ENCODE peak calls at places on chromosome 22, in nine cellular contexts. S, N, K, V, F, H, G, L and I are unnamed samples.
A peak's percentile ranks its signal among the peaks of the same experiment; 100 is the strongest.

GRCh38 chr22:20590477-20591294 is 83.3 kb downstream of the MED15 start:
- DNase-seq in S (no peak), N (no peak), K (no peak), V (no peak), F (no peak), H (peak; percentile 57), G (no peak), L (peak; percentile 6), I (no peak)

GRCh38 chr22:31616315-31616980 is 45.6 kb downstream of the PISD start:
- DNase-seq in S (no peak), N (no peak), K (peak; percentile 55), V (no peak), F (peak; percentile 66), H (peak; percentile 74), G (peak; percentile 72), L (no peak), I (no peak)

GRCh38 chr22:26367402-26368245 is 61.4 kb upstream of the ASPHD2 start:
- DNase-seq in S (no peak), N (peak; percentile 55), K (peak; percentile 56), V (peak; percentile 77), F (no peak), H (peak; percentile 86), G (peak; percentile 59), L (no peak), I (no peak)

GRCh38 chr22:30265851-30266444 is 703 bp downstream of the OSM start:
- DNase-seq in S (no peak), N (no peak), K (peak; percentile 86), V (peak; percentile 46), F (peak; percentile 58), H (peak; percentile 34), G (peak; percentile 89), L (peak; percentile 67), I (peak; percentile 78)

GRCh38 chr22:50340157-50340879 is 2.8 kb upstream of the PPP6R2 start:
- DNase-seq in S (no peak), N (no peak), K (no peak), V (peak; percentile 34), F (peak; percentile 37), H (no peak), G (no peak), L (no peak), I (no peak)

GRCh38 chr22:22388055-22388454 is 120.5 kb downstream of the ZNF280B start:
- DNase-seq in S (no peak), N (no peak), K (no peak), V (no peak), F (no peak), H (no peak), G (no peak), L (no peak), I (no peak)

GRCh38 chr22:26453195-26453594 is 24.1 kb downstream of the ASPHD2 start:
- DNase-seq in S (no peak), N (no peak), K (no peak), V (no peak), F (no peak), H (no peak), G (no peak), L (peak; percentile 4), I (no peak)

GRCh38 chr22:41256898-41257260 is 16.1 kb upstream of the CHADL start:
- DNase-seq in S (no peak), N (no peak), K (no peak), V (no peak), F (no peak), H (peak; percentile 60), G (no peak), L (no peak), I (no peak)

GRCh38 chr22:47850644-47851151 is 1088.2 kb downstream of the TBC1D22A start:
- DNase-seq in S (no peak), N (no peak), K (no peak), V (no peak), F (no peak), H (no peak), G (no peak), L (no peak), I (no peak)

GRCh38 chr22:49553518-49554295 is 274.0 kb downstream of the BRD1 start:
- DNase-seq in S (peak; percentile 62), N (no peak), K (no peak), V (no peak), F (peak; percentile 27), H (peak; percentile 55), G (peak; percentile 42), L (no peak), I (peak; percentile 46)

DNA sequence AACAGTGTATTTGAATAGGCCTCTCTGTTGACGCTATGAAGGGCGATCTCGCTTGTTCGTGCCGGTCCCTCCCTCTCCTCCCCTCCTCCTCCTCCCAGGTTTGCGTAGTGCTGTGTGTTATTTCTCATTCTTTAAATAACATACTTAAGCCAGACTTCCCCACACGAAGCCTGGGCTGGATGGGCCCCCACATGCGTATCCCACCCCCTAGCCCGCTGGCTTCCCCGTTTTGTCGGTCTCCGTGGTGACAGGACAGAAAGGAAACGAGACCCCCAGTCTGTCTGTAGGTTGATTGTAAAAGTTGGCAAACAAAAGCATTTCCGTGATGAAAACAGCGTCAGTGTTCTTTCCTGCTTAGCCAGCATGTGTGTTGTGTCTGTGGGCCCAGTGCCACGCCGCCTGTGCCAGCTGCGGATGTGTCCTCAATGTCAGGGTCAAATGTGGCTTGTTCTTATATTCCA is 27.3 kb downstream of the FAM118A start:
- DNase-seq in S (peak; percentile 91), N (no peak), K (no peak), V (peak; percentile 8), F (peak; percentile 61), H (no peak), G (no peak), L (peak; percentile 78), I (peak; percentile 87)
- H3K4me1 ChIP-seq in S (no peaks in the 10 kb centered on the region), N (no peaks in the 10 kb centered on the region), K (no peaks in the 10 kb centered on the region), V (peaks cover 11% of the 10 kb centered on the region), F (no peaks in the 10 kb centered on the region), H (no peaks in the 10 kb centered on the region), G (no peaks in the 10 kb centered on the region), L (no peaks in the 10 kb centered on the region), I (peaks cover 21% of the 10 kb centered on the region)

GRCh38 chr22:24540470-24540869 is 14.5 kb downstream of the GUCD1 start:
- DNase-seq in S (no peak), N (no peak), K (no peak), V (no peak), F (no peak), H (peak; percentile 37), G (no peak), L (no peak), I (no peak)

GRCh38 chr22:24532075-24532474 is 22.9 kb downstream of the GUCD1 start:
- DNase-seq in S (no peak), N (no peak), K (no peak), V (no peak), F (no peak), H (peak; percentile 18), G (no peak), L (no peak), I (no peak)

GRCh38 chr22:24536089-24536488 is 18.8 kb downstream of the GUCD1 start:
- DNase-seq in S (no peak), N (no peak), K (no peak), V (no peak), F (no peak), H (no peak), G (no peak), L (no peak), I (no peak)

GRCh38 chr22:24529898-24530297 is 25.0 kb downstream of the GUCD1 start:
- DNase-seq in S (no peak), N (no peak), K (no peak), V (no peak), F (no peak), H (no peak), G (no peak), L (no peak), I (no peak)

GRCh38 chr22:24535348-24535747 is 19.6 kb downstream of the GUCD1 start:
- DNase-seq in S (no peak), N (no peak), K (no peak), V (no peak), F (no peak), H (peak; percentile 27), G (peak; percentile 59), L (no peak), I (no peak)
- H3K4me1 ChIP-seq in S (no peaks in the 10 kb centered on the region), N (peaks cover 1% of the 10 kb centered on the region), K (no peaks in the 10 kb centered on the region), V (no peaks in the 10 kb centered on the region), F (peaks cover 15% of the 10 kb centered on the region), H (no peaks in the 10 kb centered on the region), G (peaks cover 22% of the 10 kb centered on the region), L (no peaks in the 10 kb centered on the region), I (no peaks in the 10 kb centered on the region)

GRCh38 chr22:35348026-35348590 is 32.8 kb upstream of the HMOX1 start:
- DNase-seq in S (peak; percentile 75), N (no peak), K (no peak), V (no peak), F (no peak), H (peak; percentile 47), G (no peak), L (no peak), I (no peak)
- H3K4me1 ChIP-seq in S (no peaks in the 10 kb centered on the region), N (peaks cover 3% of the 10 kb centered on the region), K (peaks cover 11% of the 10 kb centered on the region), V (peaks cover 15% of the 10 kb centered on the region), F (peaks cover 12% of the 10 kb centered on the region), H (peaks cover 18% of the 10 kb centered on the region), G (peaks cover 35% of the 10 kb centered on the region), L (no peaks in the 10 kb centered on the region), I (peaks cover 23% of the 10 kb centered on the region)

GRCh38 chr22:39645532-39645931 is 75.0 kb downstream of the CACNA1I start:
- DNase-seq in S (no peak), N (no peak), K (no peak), V (no peak), F (no peak), H (no peak), G (no peak), L (no peak), I (no peak)

GRCh38 chr22:39646614-39647210 is 76.2 kb downstream of the CACNA1I start:
- DNase-seq in S (no peak), N (no peak), K (no peak), V (no peak), F (no peak), H (no peak), G (no peak), L (no peak), I (no peak)

GRCh38 chr22:39647836-39648500 is 77.4 kb downstream of the CACNA1I start:
- DNase-seq in S (no peak), N (no peak), K (no peak), V (no peak), F (peak; percentile 45), H (no peak), G (no peak), L (no peak), I (no peak)

GRCh38 chr22:39641660-39642059 is 71.1 kb downstream of the CACNA1I start:
- DNase-seq in S (no peak), N (no peak), K (no peak), V (no peak), F (no peak), H (no peak), G (no peak), L (no peak), I (no peak)

GRCh38 chr22:39643311-39644083 is 72.9 kb downstream of the CACNA1I start:
- DNase-seq in S (no peak), N (no peak), K (no peak), V (peak; percentile 40), F (no peak), H (no peak), G (no peak), L (no peak), I (no peak)
- H3K4me1 ChIP-seq in S (no peaks in the 10 kb centered on the region), N (no peaks in the 10 kb centered on the region), K (no peaks in the 10 kb centered on the region), V (no peaks in the 10 kb centered on the region), F (no peaks in the 10 kb centered on the region), H (no peaks in the 10 kb centered on the region), G (no peaks in the 10 kb centered on the region), L (no peaks in the 10 kb centered on the region), I (no peaks in the 10 kb centered on the region)